ENCODE peak calls at places on chromosome 10, in four cellular contexts. W, U, L and S are unnamed samples.

GRCh38 chr10:58291538-58292174 is 22.7 kb downstream of the CISD1 start:
- DNase-seq in L (peak), W (no peak), U (peak), S (peak)

GRCh38 chr10:48491422-48492139 is 113.3 kb downstream of the ARHGAP22 start:
- DNase-seq in U (no peak), L (no peak), W (peak), S (no peak)

GRCh38 chr10:103784723-103785418 is 70.5 kb downstream of the SH3PXD2A start:
- DNase-seq in L (no peak), U (no peak), W (no peak), S (no peak)

GRCh38 chr10:58791137-58791536 is 278.5 kb downstream of the BICC1 start:
- DNase-seq in U (peak), L (peak), W (no peak), S (no peak)

GRCh38 chr10:6055929-6056328 is 6.2 kb downstream of the IL2RA start:
- DNase-seq in U (no peak), W (peak), L (no peak), S (no peak)

GRCh38 chr10:74825371-74826141 is 844 bp upstream of the KAT6B start:
- DNase-seq in U (no peak), L (no peak), W (peak), S (no peak)

GRCh38 chr10:28935061-28935460 is 257.7 kb downstream of the BAMBI start:
- DNase-seq in W (no peak), L (no peak), U (no peak), S (no peak)

GRCh38 chr10:21083861-21084260 is 186.8 kb upstream of the NEBL start:
- DNase-seq in U (peak), W (no peak), L (no peak), S (no peak)

GRCh38 chr10:122213766-122214165 is 57.3 kb upstream of the BTBD16 start:
- DNase-seq in U (no peak), L (no peak), W (no peak), S (no peak)

GRCh38 chr10:47299989-47300931 is at the start of gene GDF10:
- DNase-seq in L (no peak), U (no peak), W (no peak), S (no peak)

GRCh38 chr10:10259013-10259412 is 758.7 kb upstream of the CELF2 start:
- DNase-seq in U (no peak), W (no peak), L (no peak), S (no peak)

GRCh38 chr10:6445671-6446278 is 134.3 kb downstream of the PRKCQ start:
- DNase-seq in L (peak), W (peak), U (peak), S (no peak)

GRCh38 chr10:114301177-114301576 is 62.1 kb downstream of the VWA2 start:
- DNase-seq in L (no peak), U (no peak), W (no peak), S (no peak)